ENCODE peak calls at places on chromosomes 6 and 20, in six cellular contexts. S, D, W, F, Y and R are unnamed samples.

GRCh38 chr20:57624124-57624523 is 3.9 kb upstream of the ZBP1 start:
- DNase-seq in W (no peak), S (no peak), Y (no peak), D (no peak), F (no peak), R (no peak)

GRCh38 chr20:16444056-16444777 is 129.0 kb downstream of the KIF16B start:
- DNase-seq in S (no peak), W (no peak), D (peak), Y (no peak), F (no peak), R (no peak)

GRCh38 chr6:8389034-8389818 is 46.1 kb downstream of the SLC35B3 start:
- DNase-seq in W (no peak), F (peak), Y (no peak), D (no peak), S (no peak), R (peak)

GRCh38 chr20:24199493-24199892 is 210.9 kb upstream of the GGTLC1 start:
- DNase-seq in S (no peak), W (no peak), D (no peak), Y (no peak), F (no peak), R (peak)

GRCh38 chr20:10469599-10469998 is 34.5 kb downstream of the SLX4IP start:
- DNase-seq in F (peak), Y (peak), S (peak), D (peak), W (peak), R (peak)

GRCh38 chr6:45676376-45676775 is 298.6 kb upstream of the SUPT3H start:
- DNase-seq in F (no peak), D (no peak), S (no peak), Y (no peak), W (no peak), R (no peak)

GRCh38 chr20:3276400-3277015 is 37.5 kb upstream of the SLC4A11 start:
- DNase-seq in S (peak), F (peak), D (peak), W (no peak), Y (peak), R (peak)

GRCh38 chr20:63033635-63034510 is 27.1 kb upstream of the BHLHE23 start:
- DNase-seq in Y (no peak), S (no peak), F (no peak), D (no peak), W (no peak), R (no peak)

GRCh38 chr6:168852336-168852884 is 401.2 kb downstream of the THBS2 start:
- DNase-seq in Y (no peak), F (no peak), D (no peak), W (no peak), S (no peak), R (no peak)

GRCh38 chr20:7375905-7376304 is 564.4 kb downstream of the HAO1 start:
- DNase-seq in S (peak), F (no peak), D (peak), W (no peak), Y (peak), R (no peak)

GRCh38 chr6:7543761-7544424 is 2.4 kb downstream of the DSP start:
- DNase-seq in S (no peak), W (no peak), D (no peak), Y (peak), F (no peak), R (no peak)

GRCh38 chr6:51570168-51570921 is 517.1 kb downstream of the PKHD1 start:
- DNase-seq in D (no peak), W (no peak), Y (peak), S (no peak), F (no peak), R (no peak)

GRCh38 chr6:119187596-119187995 is 109.1 kb upstream of the FAM184A start:
- DNase-seq in W (no peak), F (no peak), D (no peak), Y (no peak), S (no peak), R (no peak)

GRCh38 chr6:110761371-110761770 is 53.9 kb downstream of the CDK19 start:
- DNase-seq in F (no peak), W (no peak), D (no peak), Y (no peak), S (no peak), R (no peak)

GRCh38 chr6:43757966-43758616 is 11.9 kb upstream of the VEGFA start:
- DNase-seq in Y (no peak), F (no peak), W (no peak), S (no peak), D (no peak), R (no peak)

GRCh38 chr20:1526896-1527295 is 30.6 kb downstream of the SIRPD start:
- DNase-seq in Y (peak), S (no peak), D (peak), F (no peak), W (no peak), R (no peak)

GRCh38 chr6:90250405-90250804 is 46.2 kb downstream of the BACH2 start:
- DNase-seq in F (no peak), W (no peak), Y (no peak), D (peak), S (no peak), R (no peak)

GRCh38 chr20:54103067-54103761 is 32.8 kb upstream of the BCAS1 start:
- DNase-seq in S (peak), Y (peak), W (peak), F (peak), D (peak), R (peak)

GRCh38 chr6:68211242-68211795 is 423.8 kb upstream of the ADGRB3 start:
- DNase-seq in D (no peak), W (no peak), F (no peak), S (no peak), Y (no peak), R (no peak)

GRCh38 chr6:132483779-132484679 is 28.9 kb downstream of the STX7 start:
- DNase-seq in D (peak), W (peak), F (peak), Y (peak), S (peak), R (peak)

GRCh38 chr6:53992522-53992921 is 118.7 kb upstream of the MLIP start:
- DNase-seq in Y (no peak), S (no peak), D (no peak), F (no peak), W (no peak), R (no peak)

GRCh38 chr6:5205877-5206840 is 54.6 kb downstream of the LYRM4 start:
- DNase-seq in Y (peak), W (no peak), F (peak), S (no peak), D (peak), R (no peak)

GRCh38 chr6:57135885-57136284 is 36.2 kb upstream of the BAG2 start:
- DNase-seq in Y (no peak), F (no peak), S (no peak), W (no peak), D (peak), R (no peak)
- H3K9ac ChIP-seq in Y (no peak), F (no peak), S (no peak), W (no peak), D (no peak), R (no peak)

DNA sequence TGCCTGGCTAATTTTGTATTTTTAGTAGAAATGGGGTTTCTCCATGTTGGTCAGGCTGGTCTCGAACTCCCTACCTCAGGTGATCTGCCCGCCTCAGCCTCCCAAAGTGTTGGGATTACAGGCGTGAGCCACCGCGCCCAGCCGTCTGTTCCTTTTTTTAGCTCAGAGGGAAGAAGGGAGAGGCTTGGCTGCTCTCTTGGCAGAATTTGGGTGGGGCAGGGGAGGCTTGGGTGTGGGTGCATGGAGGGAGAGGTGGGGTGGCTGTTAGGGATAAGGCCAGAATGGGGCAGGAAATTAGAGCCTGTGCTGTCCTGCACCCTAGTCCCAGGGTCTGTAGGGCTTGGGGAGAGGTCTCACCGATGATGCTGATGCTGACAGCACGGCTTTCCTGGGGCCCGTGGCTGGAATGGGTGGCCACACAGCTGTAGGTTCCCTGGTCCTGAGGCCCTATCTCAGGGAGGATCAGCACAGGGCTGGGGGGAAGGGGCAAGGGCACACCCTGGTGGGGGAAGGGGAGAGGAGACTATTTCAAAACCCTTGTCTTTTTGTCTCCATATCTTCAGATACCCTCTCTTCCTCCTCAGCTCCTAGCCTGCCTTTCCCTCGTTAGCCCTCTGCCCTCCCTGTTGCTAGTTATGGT is 2.0 kb downstream of the AGER start:
- DNase-seq in Y (no peak), W (no peak), D (no peak), F (no peak), S (no peak), R (no peak)
- H3K9ac ChIP-seq in Y (no peak), W (no peak), D (no peak), F (no peak), S (no peak), R (no peak)

GRCh38 chr6:130864344-130864743 is 37.1 kb downstream of the SMLR1 start:
- DNase-seq in Y (no peak), S (no peak), D (no peak), F (no peak), W (no peak), R (no peak)
- H3K9ac ChIP-seq in Y (no peak), S (no peak), D (no peak), F (no peak), W (no peak), R (no peak)

GRCh38 chr6:10531942-10532341 is 10.8 kb downstream of the GCNT2 start:
- DNase-seq in S (no peak), Y (no peak), W (no peak), D (no peak), F (no peak), R (no peak)

GRCh38 chr6:10531513-10531912 is 10.4 kb downstream of the GCNT2 start:
- DNase-seq in Y (no peak), D (no peak), S (no peak), F (no peak), W (no peak), R (no peak)

GRCh38 chr6:10535198-10535597 is 14.0 kb downstream of the GCNT2 start:
- DNase-seq in F (no peak), D (no peak), Y (no peak), W (no peak), S (no peak), R (no peak)

GRCh38 chr6:10532392-10532791 is 11.2 kb downstream of the GCNT2 start:
- DNase-seq in Y (no peak), F (no peak), D (no peak), W (no peak), S (no peak), R (no peak)

GRCh38 chr6:10534418-10534760 is 13.2 kb downstream of the GCNT2 start:
- DNase-seq in Y (no peak), S (no peak), D (no peak), F (no peak), W (no peak), R (no peak)
- H3K9ac ChIP-seq in Y (no peak), S (no peak), D (no peak), F (no peak), W (no peak), R (no peak)

GRCh38 chr20:33377366-33377765 is 24.0 kb downstream of the CDK5RAP1 start:
- DNase-seq in S (no peak), Y (no peak), F (no peak), D (no peak), W (no peak), R (no peak)

GRCh38 chr20:33373735-33374605 is 27.3 kb downstream of the CDK5RAP1 start:
- DNase-seq in W (no peak), D (peak), F (no peak), S (no peak), Y (peak), R (no peak)

GRCh38 chr20:33370296-33370695 is 31.0 kb downstream of the CDK5RAP1 start:
- DNase-seq in D (no peak), Y (no peak), S (no peak), W (no peak), F (peak), R (no peak)

DNA sequence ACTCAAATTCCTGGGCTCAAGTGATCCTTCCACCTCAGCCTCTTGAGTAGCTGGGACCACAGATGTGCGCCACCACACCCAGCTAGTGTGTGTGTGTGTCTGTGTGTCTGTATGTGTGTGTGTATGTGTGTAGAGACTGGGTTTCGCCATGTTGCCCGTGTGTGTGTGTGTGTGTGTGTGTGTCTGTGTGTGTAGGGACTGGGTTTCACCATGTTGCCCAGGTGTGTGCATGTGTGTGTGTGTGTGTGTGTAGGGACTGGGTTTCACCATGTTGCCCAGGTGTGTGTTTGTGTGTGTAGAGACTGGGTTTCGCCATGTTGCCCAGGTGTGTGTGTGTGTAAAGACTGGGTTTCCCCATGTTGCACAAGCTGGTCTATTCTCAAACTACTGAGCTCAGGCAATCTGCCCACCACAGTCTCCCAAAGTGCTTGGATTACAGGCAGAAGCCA is 28.3 kb downstream of the CDK5RAP1 start:
- DNase-seq in S (no peak), D (peak), W (no peak), Y (no peak), F (no peak), R (no peak)
- H3K9ac ChIP-seq in S (no peak), D (no peak), W (no peak), Y (no peak), F (no peak), R (no peak)